ENCODE peak calls at places on chromosomes 11 and 22, in six cellular contexts. S is K562, K is H1, F is HCT116, U is HepG2, M is GM12878. I is an unnamed sample.

GRCh38 chr11:23755769-23756168 is 741.1 kb upstream of the LUZP2 start:
- DNase-seq in S (no peak), K (no peak), F (no peak), U (no peak), M (no peak), I (no peak)

GRCh38 chr22:44402196-44403111 is 89.7 kb upstream of the SHISAL1 start:
- DNase-seq in S (no peak), K (no peak), F (no peak), U (no peak), M (no peak), I (no peak)

GRCh38 chr22:24706732-24707476 is 67.6 kb downstream of the PIWIL3 start:
- DNase-seq in S (no peak), K (no peak), F (no peak), U (no peak), M (no peak), I (no peak)

GRCh38 chr22:33315954-33316353 is 257.8 kb upstream of the SYN3 start:
- DNase-seq in S (no peak), K (no peak), F (no peak), U (no peak), M (no peak), I (no peak)

GRCh38 chr11:59857444-59858434 is 8.5 kb downstream of the TCN1 start:
- DNase-seq in S (peak), K (no peak), F (peak), U (no peak), M (no peak), I (no peak)

GRCh38 chr11:1235615-1236315 is 12.9 kb downstream of the MUC5B start:
- DNase-seq in S (no peak), K (no peak), F (no peak), U (no peak), M (no peak), I (peak)

GRCh38 chr22:46827072-46827780 is 64.8 kb downstream of the TBC1D22A start:
- DNase-seq in S (no peak), K (peak), F (no peak), U (peak), M (no peak), I (no peak)

GRCh38 chr11:129223701-129224149 is 31.6 kb upstream of the ARHGAP32 start:
- DNase-seq in S (no peak), K (no peak), F (no peak), U (no peak), M (no peak), I (no peak)

GRCh38 chr11:85813721-85814120 is 2.8 kb upstream of the SYTL2 start:
- DNase-seq in S (no peak), K (no peak), F (no peak), U (peak), M (no peak), I (no peak)

GRCh38 chr22:40383905-40384304 is 13.5 kb downstream of the SGSM3 start:
- DNase-seq in S (peak), K (no peak), F (no peak), U (no peak), M (no peak), I (no peak)

GRCh38 chr11:62398011-62398994 is 20.5 kb upstream of the SCGB1A1 start:
- DNase-seq in S (peak), K (no peak), F (no peak), U (peak), M (no peak), I (no peak)

GRCh38 chr11:66326261-66327111 is 9.6 kb upstream of the CD248 start:
- DNase-seq in S (peak), K (no peak), F (no peak), U (no peak), M (no peak), I (no peak)

GRCh38 chr11:43358308-43358669 is 431 bp upstream of the TTC17 start:
- DNase-seq in S (peak), K (no peak), F (no peak), U (no peak), M (no peak), I (no peak)

GRCh38 chr11:88098289-88098688 is 77.0 kb downstream of the RAB38 start:
- DNase-seq in S (no peak), K (no peak), F (no peak), U (no peak), M (no peak), I (no peak)

GRCh38 chr11:12137005-12137690 is 26.8 kb downstream of the MICAL2 start:
- DNase-seq in S (no peak), K (no peak), F (no peak), U (peak), M (no peak), I (peak)

GRCh38 chr11:61152816-61153592 is 8.2 kb downstream of the VPS37C start:
- DNase-seq in S (peak), K (no peak), F (no peak), U (no peak), M (no peak), I (peak)

GRCh38 chr11:65539401-65540289 is 14.8 kb downstream of the SCYL1 start:
- DNase-seq in S (no peak), K (no peak), F (peak), U (no peak), M (no peak), I (peak)

GRCh38 chr11:13010737-13011342 is 1.7 kb downstream of the RASSF10 start:
- DNase-seq in S (no peak), K (no peak), F (no peak), U (no peak), M (no peak), I (no peak)

GRCh38 chr22:17400305-17400704 is 31.0 kb downstream of the CECR2 start:
- DNase-seq in S (no peak), K (no peak), F (no peak), U (no peak), M (no peak), I (no peak)

GRCh38 chr11:63817758-63818498 is 4.7 kb downstream of the SPINDOC start:
- DNase-seq in S (no peak), K (no peak), F (no peak), U (no peak), M (no peak), I (no peak)

GRCh38 chr11:3644817-3645235 is at the start of gene ART1:
- DNase-seq in S (peak), K (no peak), F (peak), U (no peak), M (no peak), I (no peak)

GRCh38 chr11:114321621-114322257 is 25.5 kb downstream of the NNMT start:
- DNase-seq in S (no peak), K (no peak), F (no peak), U (no peak), M (no peak), I (no peak)

GRCh38 chr11:2074266-2074825 is 64.8 kb downstream of the IGF2 start:
- DNase-seq in S (peak), K (no peak), F (no peak), U (no peak), M (no peak), I (no peak)

GRCh38 chr22:48942698-48943566 is 884.7 kb downstream of the BRD1 start:
- DNase-seq in S (no peak), K (no peak), F (no peak), U (no peak), M (no peak), I (no peak)
- TF ChIP-seq JUND in S (no peak), K (no peak), F (no peak), U (no peak), M (no peak), I (no peak)

GRCh38 chr11:89508544-89508943 is 17.4 kb upstream of the NOX4 start:
- DNase-seq in S (no peak), K (no peak), F (no peak), U (no peak), M (no peak), I (no peak)
- TF ChIP-seq JUND in S (no peak), K (no peak), F (no peak), U (no peak), M (no peak), I (no peak)

GRCh38 chr22:41578114-41578513 is 11.5 kb downstream of the PMM1 start:
- DNase-seq in S (no peak), K (no peak), F (no peak), U (no peak), M (no peak), I (no peak)
- TF ChIP-seq JUND in S (no peak), K (no peak), F (no peak), U (no peak), M (no peak), I (no peak)

GRCh38 chr11:57487021-57487778 is 26.9 kb downstream of the RTN4RL2 start:
- DNase-seq in S (no peak), K (no peak), F (no peak), U (no peak), M (no peak), I (no peak)

GRCh38 chr11:57493507-57494503 is 21.7 kb downstream of the SLC43A1 start:
- DNase-seq in S (peak), K (peak), F (peak), U (peak), M (no peak), I (peak)

GRCh38 chr11:57487920-57488319 is 27.6 kb downstream of the SLC43A1 start:
- DNase-seq in S (no peak), K (no peak), F (no peak), U (no peak), M (no peak), I (no peak)

GRCh38 chr11:57490456-57491248 is 24.9 kb downstream of the SLC43A1 start:
- DNase-seq in S (no peak), K (no peak), F (no peak), U (no peak), M (no peak), I (no peak)

DNA sequence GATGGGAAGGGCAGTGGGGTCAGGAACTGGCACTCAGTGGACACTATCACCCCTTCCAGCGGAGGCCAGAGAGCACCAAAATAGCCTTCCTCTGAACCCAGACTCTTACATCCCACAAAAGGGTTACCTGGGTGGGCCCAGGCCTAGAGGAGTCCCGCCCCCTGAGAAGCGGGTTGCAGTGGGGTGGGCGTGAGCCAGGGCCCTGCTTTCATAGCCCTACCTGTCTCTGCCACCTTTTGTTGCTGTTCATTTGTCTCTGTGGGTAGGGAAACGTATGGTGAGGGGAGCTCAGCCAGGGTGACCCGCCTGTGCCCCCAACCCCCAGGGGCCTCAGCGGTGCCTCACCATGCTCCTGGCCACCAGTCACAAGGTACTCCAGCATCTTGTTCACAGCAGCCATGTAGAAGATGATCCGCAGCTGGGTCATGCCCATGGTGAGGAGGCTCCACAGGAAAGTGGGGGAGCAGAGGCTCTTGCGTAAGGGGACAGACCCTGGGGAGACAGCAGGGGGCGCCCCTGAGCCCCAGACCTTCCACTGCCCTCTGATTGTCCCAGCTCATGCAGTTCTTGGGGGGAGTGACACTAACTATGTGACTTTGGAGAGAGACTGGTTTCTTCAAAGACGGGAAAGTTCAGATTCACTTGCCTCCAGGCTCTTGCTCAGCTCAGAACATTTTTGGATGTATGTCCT is 24.0 kb downstream of the SLC43A1 start:
- DNase-seq in S (peak), K (no peak), F (no peak), U (peak), M (no peak), I (peak)
- TF ChIP-seq JUND in S (no peak), K (no peak), F (no peak), U (no peak), M (no peak), I (no peak)

GRCh38 chr11:33324211-33324985 is 67.2 kb downstream of the HIPK3 start:
- DNase-seq in S (no peak), K (no peak), F (no peak), U (no peak), M (no peak), I (no peak)
- TF ChIP-seq JUND in S (no peak), K (no peak), F (no peak), U (no peak), M (no peak), I (no peak)

GRCh38 chr22:35861451-35861850 is 143.8 kb downstream of the APOL5 start:
- DNase-seq in S (no peak), K (no peak), F (no peak), U (no peak), M (no peak), I (no peak)
- TF ChIP-seq JUND in S (no peak), K (no peak), F (no peak), U (no peak), M (no peak), I (no peak)

GRCh38 chr22:50577697-50577986 is 585 bp downstream of the CPT1B start:
- DNase-seq in S (no peak), K (no peak), F (no peak), U (no peak), M (no peak), I (no peak)
- TF ChIP-seq JUND in S (no peak), K (no peak), F (no peak), U (no peak), M (no peak), I (no peak)

DNA sequence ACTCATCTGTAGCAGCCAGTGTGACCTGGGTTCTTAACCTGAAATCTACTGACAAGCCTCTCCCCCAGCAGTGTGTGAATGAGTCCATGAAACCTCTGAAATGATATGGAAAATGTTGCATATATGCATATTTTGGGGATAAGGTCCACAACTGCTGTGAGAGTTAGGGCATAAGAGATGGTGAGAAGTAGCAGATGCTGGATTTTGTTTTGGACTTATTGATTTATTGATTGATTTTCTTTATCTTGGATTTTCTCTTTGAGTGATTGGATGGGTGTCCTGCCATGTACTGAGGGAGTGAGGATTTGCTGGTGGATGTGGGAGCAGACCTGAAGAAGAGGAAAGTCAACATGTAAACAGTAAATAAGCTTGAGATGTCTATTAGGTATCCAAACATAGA is 211.4 kb upstream of the SORL1-AS1 start:
- DNase-seq in S (no peak), K (no peak), F (no peak), U (no peak), M (no peak), I (no peak)
- TF ChIP-seq JUND in S (no peak), K (no peak), F (no peak), U (no peak), M (no peak), I (no peak)

DNA sequence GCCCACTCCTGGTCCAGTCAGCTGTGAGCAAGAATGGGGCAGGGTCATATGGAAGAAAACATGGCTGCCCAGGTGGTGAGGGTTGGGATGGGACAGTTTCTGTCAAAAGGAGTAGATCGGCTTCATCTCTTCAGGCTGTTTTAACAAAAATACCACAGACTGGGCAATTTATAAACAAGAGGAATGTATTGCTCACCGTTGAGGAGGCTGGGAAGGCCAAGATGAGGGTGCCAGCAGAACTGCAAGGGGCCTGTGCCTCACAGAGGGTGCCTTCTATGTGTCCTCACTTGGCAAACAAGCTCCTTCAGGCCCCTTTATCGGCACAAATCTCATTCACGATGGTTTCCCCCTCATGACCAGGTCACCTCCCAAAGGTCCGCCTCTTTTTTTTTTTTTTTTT is 18.1 kb upstream of the RELT start:
- DNase-seq in S (no peak), K (no peak), F (no peak), U (no peak), M (no peak), I (no peak)
- TF ChIP-seq JUND in S (no peak), K (no peak), F (no peak), U (no peak), M (no peak), I (no peak)

I was measured in T47D.